ENCODE peak calls at places on chromosomes 13 and 19, in four cellular contexts. G is PC-9; B is CD8-positive, alpha-beta memory T cell; L is tibial artery. U is an unnamed sample. For H3K4me1, the result is how much of the 10 kb centered on the place peaks cover.

GRCh38 chr13:93422980-93423554 is 196.5 kb downstream of the GPC6 start:
- DNase-seq in G (no peak), B (no peak), L (no peak), U (no peak)

GRCh38 chr19:42204684-42205083 is 12.8 kb downstream of the DEDD2 start:
- DNase-seq in G (no peak), B (no peak), L (no peak), U (no peak)

GRCh38 chr19:10009714-10010224 is 535 bp downstream of the COL5A3 start:
- DNase-seq in G (no peak), B (no peak), L (no peak), U (no peak)

GRCh38 chr13:82878536-82878935 is 1003.7 kb downstream of the SLITRK1 start:
- DNase-seq in G (no peak), B (no peak), L (no peak), U (no peak)

GRCh38 chr13:101978546-101979315 is 423.1 kb downstream of the FGF14 start:
- DNase-seq in G (peak), B (no peak), L (no peak), U (no peak)

GRCh38 chr13:68380041-68380973 is 1150.2 kb upstream of the PCDH9 start:
- DNase-seq in G (no peak), B (no peak), L (no peak), U (no peak)

GRCh38 chr19:20558011-20558410 is 7.6 kb downstream of the ZNF737 start:
- DNase-seq in G (no peak), B (no peak), L (no peak), U (no peak)

GRCh38 chr19:6663236-6664187 is 6.4 kb downstream of the TNFSF14 start:
- DNase-seq in G (peak), B (peak), L (no peak), U (no peak)

GRCh38 chr19:31220540-31220939 is 128.7 kb downstream of the TSHZ3 start:
- DNase-seq in G (no peak), B (no peak), L (no peak), U (no peak)

GRCh38 chr13:60311527-60311926 is 85.5 kb upstream of the TDRD3 start:
- DNase-seq in G (no peak), B (no peak), L (no peak), U (no peak)

GRCh38 chr13:51823861-51824260 is 19.9 kb upstream of the DHRS12 start:
- DNase-seq in G (no peak), B (no peak), L (no peak), U (no peak)

GRCh38 chr19:28541029-28541428 is 671.9 kb downstream of the UQCRFS1 start:
- DNase-seq in G (no peak), B (no peak), L (no peak), U (no peak)

GRCh38 chr13:92806215-92806614 is 420.4 kb upstream of the GPC6 start:
- DNase-seq in G (no peak), B (no peak), L (no peak), U (no peak)

GRCh38 chr13:71524245-71525002 is 342.6 kb downstream of the DACH1 start:
- DNase-seq in G (no peak), B (no peak), L (no peak), U (no peak)

DNA sequence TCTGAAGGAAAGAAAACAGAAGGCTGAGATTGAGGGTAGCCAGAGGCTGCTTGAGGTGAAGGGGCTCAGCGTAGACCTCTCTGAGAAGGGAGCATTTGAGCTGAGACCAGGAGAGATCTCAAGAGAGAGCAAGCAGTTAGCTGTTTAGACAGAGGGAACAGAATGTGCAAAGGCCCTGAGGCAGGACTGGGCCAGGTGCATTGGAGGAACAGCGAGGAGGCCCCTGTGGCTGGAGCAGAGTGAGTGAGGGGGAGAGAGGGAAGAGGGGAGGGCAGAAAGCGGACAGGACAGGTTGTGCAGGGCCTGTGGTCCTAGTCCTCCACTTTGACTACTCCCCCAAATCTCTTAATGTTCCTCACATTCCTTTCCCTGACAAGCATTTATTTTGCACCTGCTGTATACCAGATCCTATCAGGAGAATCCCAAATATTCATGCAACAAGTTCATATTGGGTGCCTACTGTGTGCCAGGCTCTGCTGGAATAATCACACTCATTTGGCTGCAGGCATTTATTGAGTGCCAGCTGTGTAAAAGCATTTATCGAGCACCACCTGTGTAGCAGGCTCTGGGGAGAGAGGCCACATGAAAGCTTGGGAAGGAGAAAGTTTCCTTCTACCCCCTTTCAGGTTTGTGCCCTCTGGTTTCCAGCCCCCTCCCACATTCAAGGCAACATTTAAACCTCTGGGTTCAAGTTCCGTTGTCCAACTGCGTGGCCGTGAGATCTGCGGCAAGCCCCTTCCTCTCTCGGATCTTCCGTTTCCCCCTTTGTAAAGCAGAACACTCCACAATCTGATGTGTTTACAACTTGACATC is 36.5 kb downstream of the NFIC start:
- DNase-seq in G (no peak), B (no peak), L (no peak), U (no peak)
- H3K4me1 ChIP-seq in G (under half), B (under half), L (under half), U (half or more)

GRCh38 chr13:42750858-42751257 is 30.5 kb upstream of the FAM216B start:
- DNase-seq in G (no peak), B (no peak), L (no peak), U (no peak)

GRCh38 chr13:42745655-42746054 is 35.7 kb upstream of the FAM216B start:
- DNase-seq in G (no peak), B (no peak), L (no peak), U (no peak)

GRCh38 chr13:42751693-42752092 is 29.7 kb upstream of the FAM216B start:
- DNase-seq in G (no peak), B (no peak), L (no peak), U (no peak)

GRCh38 chr13:42747399-42747873 is 33.9 kb upstream of the FAM216B start:
- DNase-seq in G (peak), B (no peak), L (no peak), U (no peak)

GRCh38 chr13:42746846-42747245 is 34.5 kb upstream of the FAM216B start:
- DNase-seq in G (no peak), B (no peak), L (no peak), U (no peak)
- H3K27ac ChIP-seq in G (peak), B (no peak), L (no peak), U (peak)

GRCh38 chr13:45337395-45337794 is 3.6 kb downstream of the TPT1 start:
- DNase-seq in G (no peak), B (no peak), L (no peak), U (no peak)
- H3K4me1 ChIP-seq in G (half or more), B (half or more), L (under half), U (half or more)

GRCh38 chr13:110666255-110666533 is 39.7 kb downstream of the CARS2 start:
- DNase-seq in G (no peak), B (no peak), L (no peak), U (no peak)
- H3K27ac ChIP-seq in G (no peak), B (no peak), L (no peak), U (no peak)

GRCh38 chr13:34383728-34384127 is 558.3 kb upstream of the NBEA start:
- DNase-seq in G (no peak), B (no peak), L (no peak), U (no peak)
- H3K4me1 ChIP-seq in G (under half), B (under half), L (under half), U (under half)

GRCh38 chr19:16124953-16125352 is 13.3 kb downstream of the RAB8A start:
- DNase-seq in G (no peak), B (no peak), L (no peak), U (no peak)
- H3K27ac ChIP-seq in G (no peak), B (no peak), L (no peak), U (no peak)

DNA sequence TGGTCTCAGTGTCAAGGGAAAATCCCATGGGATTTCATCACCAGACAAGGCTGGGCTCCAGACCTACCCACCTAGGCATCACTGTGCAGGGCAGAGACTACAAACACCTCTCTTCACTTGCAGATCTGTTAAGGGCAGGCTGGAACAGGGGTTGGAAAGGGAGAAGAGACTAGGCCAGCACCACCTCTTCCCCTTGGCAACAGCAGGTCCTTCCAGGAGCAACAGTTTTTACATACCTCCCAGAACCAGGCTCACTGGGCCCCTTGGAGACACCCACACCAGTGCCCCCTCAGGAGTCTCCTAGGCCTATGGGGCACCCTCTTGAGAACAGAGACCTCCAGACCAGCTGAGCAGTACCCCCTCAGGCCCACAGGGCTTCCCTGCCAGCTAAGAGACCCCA is 2.5 kb upstream of the UBE2M start:
- DNase-seq in G (no peak), B (no peak), L (no peak), U (no peak)
- H3K4me1 ChIP-seq in G (under half), B (half or more), L (under half), U (half or more)

GRCh38 chr19:17555929-17556813 is 722 bp downstream of the COLGALT1 start:
- DNase-seq in G (peak), B (peak), L (peak), U (peak)
- H3K27ac ChIP-seq in G (peak), B (peak), L (peak), U (peak)